ENCODE peak calls at places on chromosomes 12 and 14, in four cellular contexts. S is IMR-90, W is H9, T is neuronal stem cell. H is an unnamed sample.

GRCh38 chr12:103272949-103273348 is 222.8 kb downstream of the C12orf42 start:
- DNase-seq in S (no peak), T (no peak), W (no peak), H (no peak)

GRCh38 chr14:105487449-105487985 is 831 bp downstream of the CRIP1 start:
- DNase-seq in T (no peak), W (no peak), S (no peak), H (no peak)

GRCh38 chr14:91315844-91316267 is 71.4 kb upstream of the GPR68 start:
- DNase-seq in W (no peak), T (no peak), S (no peak), H (no peak)

GRCh38 chr14:104545151-104545931 is 34.2 kb upstream of the C14orf180 start:
- DNase-seq in S (no peak), W (peak; percentile 26), T (no peak), H (no peak)

GRCh38 chr12:89347325-89347829 is 4.9 kb downstream of the DUSP6 start:
- DNase-seq in W (no peak), T (no peak), S (no peak), H (no peak)

GRCh38 chr14:73753043-73753886 is 39.1 kb upstream of the PNMA1 start:
- DNase-seq in S (no peak), W (peak; percentile 27), T (no peak), H (peak; percentile 66)

GRCh38 chr12:125824276-125824675 is 759.0 kb downstream of the AACS start:
- DNase-seq in W (no peak), T (no peak), S (no peak), H (no peak)

GRCh38 chr14:93977790-93978581 is 1.6 kb upstream of the ASB2 start:
- DNase-seq in W (no peak), T (no peak), S (no peak), H (no peak)

GRCh38 chr12:57520008-57520726 is at the start of gene DDIT3:
- DNase-seq in T (peak; percentile 99), W (peak; percentile 100), S (peak; percentile 98), H (peak; percentile 99)

GRCh38 chr12:76238688-76239087 is 109.5 kb downstream of the BBS10 start:
- DNase-seq in T (no peak), W (no peak), S (no peak), H (no peak)

GRCh38 chr12:8449293-8449944 is 6.3 kb upstream of the CLEC6A start:
- DNase-seq in W (peak; percentile 60), S (no peak), T (no peak), H (no peak)

GRCh38 chr12:121069206-121069605 is 30.2 kb upstream of the OASL start:
- DNase-seq in T (no peak), S (no peak), W (no peak), H (no peak)

GRCh38 chr14:74140374-74140850 is 55.7 kb downstream of the LIN52 start:
- DNase-seq in S (no peak), W (no peak), T (peak; percentile 11), H (peak; percentile 52)

GRCh38 chr12:118098456-118098855 is 5.4 kb downstream of the VSIG10 start:
- DNase-seq in S (no peak), W (no peak), T (no peak), H (no peak)

GRCh38 chr12:19130224-19131019 is 889 bp downstream of the PLEKHA5 start:
- DNase-seq in W (peak; percentile 82), S (no peak), T (peak; percentile 33), H (no peak)

GRCh38 chr12:18897816-18898215 is 159.9 kb downstream of the CAPZA3 start:
- DNase-seq in T (no peak), W (no peak), S (peak; percentile 9), H (no peak)

GRCh38 chr14:75559451-75560187 is 18.8 kb upstream of the FLVCR2 start:
- DNase-seq in S (peak; percentile 30), W (no peak), T (no peak), H (peak; percentile 57)

GRCh38 chr14:101167428-101167827 is 263.9 kb upstream of the RTL1 start:
- DNase-seq in T (no peak), W (no peak), S (no peak), H (no peak)

GRCh38 chr14:94936411-94936892 is 166.5 kb upstream of the GSC start:
- DNase-seq in T (no peak), W (no peak), S (no peak), H (no peak)

GRCh38 chr12:48973992-48974673 is 2.6 kb upstream of the WNT10B start:
- DNase-seq in S (peak; percentile 54), T (no peak), W (peak; percentile 83), H (peak; percentile 47)

GRCh38 chr14:73809386-73809785 is 42.2 kb upstream of the PTGR2 start:
- DNase-seq in T (no peak), W (no peak), S (no peak), H (no peak)

GRCh38 chr14:75234173-75234855 is 44.3 kb upstream of the FOS start:
- DNase-seq in S (peak; percentile 90), W (no peak), T (no peak), H (peak; percentile 92)

GRCh38 chr14:88323520-88324199 is 591 bp upstream of the KCNK10 start:
- DNase-seq in S (peak; percentile 1), W (peak; percentile 64), T (no peak), H (peak; percentile 1)

GRCh38 chr12:6407206-6407954 is 23.4 kb downstream of the LTBR start:
- DNase-seq in T (no peak), W (no peak), S (no peak), H (no peak)

GRCh38 chr14:63205850-63206249 is 1.6 kb downstream of the RHOJ start:
- DNase-seq in W (no peak), T (no peak), S (peak; percentile 28), H (no peak)

DNA sequence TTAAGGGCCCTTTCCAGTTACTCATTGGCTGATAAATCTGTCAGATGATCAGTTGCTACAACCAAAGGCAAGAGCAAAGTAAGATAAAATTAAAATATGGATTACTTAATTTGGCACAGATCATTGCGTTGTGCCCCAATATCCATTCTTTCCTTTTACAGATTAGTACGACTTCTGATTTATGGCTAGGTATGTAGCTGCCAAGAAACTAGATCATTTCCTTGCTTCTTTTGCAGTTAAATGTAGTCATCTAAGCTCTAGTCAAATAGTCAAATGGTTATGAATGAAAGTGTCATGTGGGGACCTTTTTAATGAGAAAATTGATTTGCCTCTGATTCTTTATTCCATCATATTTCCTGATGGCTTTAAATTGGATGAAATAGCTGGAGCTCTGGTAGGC is 1039.9 kb upstream of the FLRT2 start:
- DNase-seq in S (no peak), W (no peak), T (no peak), H (no peak)
- H3K4ac ChIP-seq in S (no peak overlapping the region), W (no peak overlapping the region), T (no peak overlapping the region), H (no peak overlapping the region)

GRCh38 chr12:53049582-53050318 is at the start of gene TNS2:
- DNase-seq in S (peak; percentile 40), T (no peak), W (peak; percentile 88), H (peak; percentile 66)

GRCh38 chr12:53051881-53052412 is 2.1 kb downstream of the TNS2 start:
- DNase-seq in W (no peak), S (no peak), T (no peak), H (no peak)

GRCh38 chr12:53048780-53049401 is 974 bp upstream of the TNS2 start:
- DNase-seq in S (peak; percentile 62), T (no peak), W (peak; percentile 83), H (peak; percentile 78)

GRCh38 chr12:53051058-53051880 is 1.4 kb downstream of the TNS2 start:
- DNase-seq in S (peak; percentile 70), W (no peak), T (no peak), H (peak; percentile 96)

DNA sequence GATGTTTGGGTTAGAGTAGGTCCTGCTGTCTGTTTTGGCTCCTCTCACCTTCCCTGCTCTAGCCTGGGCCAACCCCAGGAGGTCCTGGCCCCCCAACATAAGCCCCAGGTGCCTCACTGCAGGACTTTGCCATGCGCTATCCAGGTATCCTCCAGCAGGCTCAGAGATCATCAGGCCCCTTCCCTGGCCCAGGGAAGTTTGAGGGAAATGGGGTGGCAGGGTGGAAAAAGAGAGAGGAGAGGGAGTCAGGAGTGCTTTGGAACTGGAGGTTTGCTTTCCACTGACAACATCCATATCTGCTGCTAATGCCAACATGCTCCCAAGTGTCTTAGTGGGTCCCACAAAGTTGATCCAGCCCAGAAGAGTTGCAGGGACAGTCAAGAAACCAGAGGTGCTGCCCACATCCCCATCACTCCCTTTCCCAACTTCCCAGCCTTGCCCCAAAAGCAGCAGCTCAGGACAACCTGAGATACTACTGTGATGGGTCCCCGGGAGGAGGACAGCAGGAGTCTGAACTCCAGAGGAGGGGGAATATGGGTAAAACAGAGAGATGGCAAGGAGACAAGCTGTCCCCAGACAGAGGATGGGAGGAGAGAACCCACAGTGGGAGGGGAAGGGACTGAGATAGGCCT is 677 bp downstream of the TNS2 start:
- DNase-seq in S (no peak), T (no peak), W (no peak), H (no peak)
- H3K4ac ChIP-seq in S (peak overlapping the region; percentile 100), T (no peak overlapping the region), W (no peak overlapping the region), H (peak overlapping the region; percentile 68)

DNA sequence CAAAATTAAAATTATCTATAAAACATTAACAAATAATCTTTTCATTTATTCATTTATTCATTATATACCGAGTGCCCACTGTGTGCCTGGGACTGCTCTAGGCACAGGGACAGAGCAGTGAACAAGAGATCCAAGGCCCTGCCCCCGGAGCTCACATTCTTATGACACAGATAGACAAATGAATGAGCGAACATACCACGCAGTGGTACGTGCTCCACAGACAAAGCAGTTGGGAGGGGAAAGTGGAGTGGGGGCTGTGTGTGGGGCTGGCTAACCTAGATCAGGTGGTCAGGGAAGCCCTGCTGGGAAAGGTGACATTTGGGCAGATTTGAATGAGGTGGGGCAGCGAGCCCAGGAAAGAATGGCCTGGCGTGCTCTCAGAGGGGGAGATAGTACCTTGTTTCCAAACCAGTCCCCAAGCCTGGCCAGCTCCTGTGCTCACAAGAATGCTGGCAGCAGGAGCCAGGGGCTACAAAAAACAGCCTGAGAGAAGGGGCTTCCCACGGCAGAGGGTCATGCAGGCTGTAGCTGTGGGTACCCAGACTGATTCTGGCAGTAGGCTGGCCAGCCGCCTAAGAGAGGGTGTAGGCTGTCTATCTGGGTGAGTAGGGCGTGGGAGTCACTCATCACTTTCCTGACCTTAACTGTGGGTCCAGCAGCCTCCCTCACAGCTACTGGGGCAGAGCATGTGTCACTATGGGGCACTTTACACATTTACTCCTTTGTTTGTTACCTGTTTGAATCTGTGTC is 57.8 kb upstream of the ACTN1 start:
- DNase-seq in S (no peak), W (no peak), T (no peak), H (no peak)
- H3K4ac ChIP-seq in S (peak overlapping the region; percentile 25), W (no peak overlapping the region), T (no peak overlapping the region), H (no peak overlapping the region)

DNA sequence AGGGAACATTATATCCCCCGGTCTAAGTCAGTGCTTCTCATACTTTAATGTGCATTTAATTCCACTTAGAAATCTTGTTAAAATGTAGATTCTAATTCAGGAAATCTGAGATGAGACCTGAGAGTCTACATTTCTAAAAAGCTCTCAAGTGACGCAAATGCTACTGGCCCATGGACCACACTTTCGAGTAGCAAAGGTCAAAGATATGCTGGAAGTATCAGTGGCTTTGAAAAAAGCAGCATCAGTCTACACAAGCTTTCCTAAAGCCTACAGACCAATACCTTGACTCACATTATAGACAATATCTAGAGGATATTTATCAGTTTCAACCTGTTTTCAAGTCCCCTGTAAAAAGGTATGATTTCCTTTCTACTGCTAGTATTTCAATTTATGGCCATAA is 248.6 kb downstream of the CEP128 start:
- DNase-seq in S (no peak), T (no peak), W (no peak), H (no peak)
- H3K4ac ChIP-seq in S (no peak overlapping the region), T (no peak overlapping the region), W (no peak overlapping the region), H (no peak overlapping the region)

DNA sequence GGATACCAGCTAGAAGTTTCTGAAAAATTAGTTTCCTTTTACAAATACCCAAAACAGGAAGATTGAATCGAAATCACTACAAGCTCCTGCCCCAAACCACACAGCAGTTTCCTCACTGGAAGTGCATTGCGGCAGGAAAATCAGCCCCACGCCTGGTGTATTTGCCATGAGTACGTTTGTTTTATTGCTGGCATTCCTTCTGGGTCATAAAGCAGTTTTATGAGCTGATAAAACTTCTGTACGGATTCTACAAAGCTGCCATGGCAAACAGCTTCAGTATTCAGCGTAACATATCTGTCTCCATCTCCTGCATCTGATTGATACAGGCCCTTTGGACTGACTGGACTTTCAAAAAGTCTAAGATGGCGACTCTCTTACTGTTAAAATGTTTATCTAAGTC is 23.6 kb downstream of the CDC42BPB start:
- DNase-seq in W (no peak), S (no peak), T (no peak), H (peak; percentile 38)
- H3K4ac ChIP-seq in W (no peak overlapping the region), S (no peak overlapping the region), T (no peak overlapping the region), H (no peak overlapping the region)